ENCODE peak calls at places on chromosomes 2 and 18, in eight cellular contexts. One of them, this sample, is unnamed.

GRCh38 chr18:68928762-68929675 is 131.1 kb downstream of the CCDC102B start:
- DNase-seq in body of pancreas: no peak
- DNase-seq in stomach: no peak
- DNase-seq in lower leg skin: no peak
- DNase-seq in breast epithelium: no peak
- DNase-seq in HCT116: no peak
- DNase-seq in IMR-90: no peak
- DNase-seq in A549: no peak
- DNase-seq in this sample: no peak

GRCh38 chr2:168596881-168597280 is 140.8 kb downstream of the CERS6 start:
- DNase-seq in IMR-90: peak
- DNase-seq in HCT116: peak
- DNase-seq in breast epithelium: no peak
- DNase-seq in body of pancreas: no peak
- DNase-seq in lower leg skin: no peak
- DNase-seq in A549: no peak
- DNase-seq in stomach: no peak
- DNase-seq in this sample: no peak

GRCh38 chr2:205772983-205773382 is 90.7 kb downstream of the NRP2 start:
- DNase-seq in HCT116: no peak
- DNase-seq in breast epithelium: no peak
- DNase-seq in A549: no peak
- DNase-seq in IMR-90: no peak
- DNase-seq in stomach: peak
- DNase-seq in lower leg skin: no peak
- DNase-seq in body of pancreas: no peak
- DNase-seq in this sample: no peak

GRCh38 chr2:239190921-239191885 is 209.6 kb downstream of the HDAC4 start:
- DNase-seq in HCT116: no peak
- DNase-seq in body of pancreas: no peak
- DNase-seq in breast epithelium: no peak
- DNase-seq in IMR-90: no peak
- DNase-seq in stomach: peak
- DNase-seq in lower leg skin: no peak
- DNase-seq in A549: no peak
- DNase-seq in this sample: no peak

GRCh38 chr2:128535928-128536327 is 217.3 kb upstream of the HS6ST1 start:
- DNase-seq in breast epithelium: no peak
- DNase-seq in A549: no peak
- DNase-seq in IMR-90: peak
- DNase-seq in lower leg skin: no peak
- DNase-seq in stomach: no peak
- DNase-seq in HCT116: peak
- DNase-seq in body of pancreas: no peak
- DNase-seq in this sample: no peak

GRCh38 chr18:79343567-79344207 is 52.0 kb upstream of the NFATC1 start:
- DNase-seq in IMR-90: no peak
- DNase-seq in stomach: peak
- DNase-seq in lower leg skin: no peak
- DNase-seq in body of pancreas: no peak
- DNase-seq in breast epithelium: no peak
- DNase-seq in A549: peak
- DNase-seq in HCT116: no peak
- DNase-seq in this sample: no peak

GRCh38 chr2:2573205-2573604 is 242.1 kb upstream of the MYT1L start:
- DNase-seq in A549: no peak
- DNase-seq in lower leg skin: no peak
- DNase-seq in breast epithelium: no peak
- DNase-seq in body of pancreas: no peak
- DNase-seq in HCT116: no peak
- DNase-seq in stomach: no peak
- DNase-seq in IMR-90: no peak
- DNase-seq in this sample: no peak

GRCh38 chr2:12005886-12006681 is 259.7 kb downstream of the LPIN1 start:
- DNase-seq in body of pancreas: peak
- DNase-seq in lower leg skin: peak
- DNase-seq in stomach: peak
- DNase-seq in A549: no peak
- DNase-seq in IMR-90: no peak
- DNase-seq in breast epithelium: peak
- DNase-seq in HCT116: no peak
- DNase-seq in this sample: peak

GRCh38 chr2:188869560-188869959 is 104.6 kb upstream of the COL3A1 start:
- DNase-seq in IMR-90: peak
- DNase-seq in stomach: no peak
- DNase-seq in HCT116: no peak
- DNase-seq in A549: no peak
- DNase-seq in body of pancreas: no peak
- DNase-seq in lower leg skin: no peak
- DNase-seq in breast epithelium: no peak
- DNase-seq in this sample: no peak

GRCh38 chr2:98026927-98027522 is 31.3 kb upstream of the TMEM131 start:
- DNase-seq in IMR-90: no peak
- DNase-seq in stomach: no peak
- DNase-seq in breast epithelium: no peak
- DNase-seq in body of pancreas: peak
- DNase-seq in A549: no peak
- DNase-seq in lower leg skin: no peak
- DNase-seq in HCT116: no peak
- DNase-seq in this sample: peak

GRCh38 chr2:85703329-85703728 is 9.2 kb downstream of the GNLY start:
- DNase-seq in body of pancreas: no peak
- DNase-seq in A549: no peak
- DNase-seq in stomach: no peak
- DNase-seq in IMR-90: no peak
- DNase-seq in lower leg skin: no peak
- DNase-seq in HCT116: no peak
- DNase-seq in breast epithelium: no peak
- DNase-seq in this sample: no peak

GRCh38 chr2:211408485-211408884 is 852.1 kb downstream of the CPS1 start:
- DNase-seq in lower leg skin: no peak
- DNase-seq in HCT116: no peak
- DNase-seq in A549: peak
- DNase-seq in stomach: no peak
- DNase-seq in body of pancreas: peak
- DNase-seq in IMR-90: no peak
- DNase-seq in breast epithelium: no peak
- DNase-seq in this sample: no peak

GRCh38 chr2:47501374-47502200 is 98.6 kb downstream of the MSH2 start:
- DNase-seq in breast epithelium: no peak
- DNase-seq in HCT116: no peak
- DNase-seq in IMR-90: peak
- DNase-seq in lower leg skin: no peak
- DNase-seq in A549: no peak
- DNase-seq in stomach: no peak
- DNase-seq in body of pancreas: no peak
- DNase-seq in this sample: no peak

GRCh38 chr2:669323-669722 is 7.9 kb downstream of the TMEM18 start:
- DNase-seq in A549: no peak
- DNase-seq in body of pancreas: no peak
- DNase-seq in lower leg skin: no peak
- DNase-seq in breast epithelium: no peak
- DNase-seq in IMR-90: peak
- DNase-seq in HCT116: no peak
- DNase-seq in stomach: no peak
- DNase-seq in this sample: no peak

GRCh38 chr2:54212456-54212855 is 43.6 kb downstream of the TSPYL6 start:
- DNase-seq in breast epithelium: no peak
- DNase-seq in lower leg skin: no peak
- DNase-seq in body of pancreas: peak
- DNase-seq in HCT116: no peak
- DNase-seq in stomach: no peak
- DNase-seq in IMR-90: peak
- DNase-seq in A549: no peak
- DNase-seq in this sample: no peak

GRCh38 chr18:70028734-70029133 is 81.1 kb upstream of the CD226 start:
- DNase-seq in body of pancreas: no peak
- DNase-seq in HCT116: no peak
- DNase-seq in A549: no peak
- DNase-seq in stomach: no peak
- DNase-seq in IMR-90: no peak
- DNase-seq in lower leg skin: no peak
- DNase-seq in breast epithelium: no peak
- DNase-seq in this sample: peak

GRCh38 chr2:54556659-54557121 is 100.6 kb downstream of the SPTBN1 start:
- DNase-seq in A549: no peak
- DNase-seq in breast epithelium: no peak
- DNase-seq in lower leg skin: no peak
- DNase-seq in body of pancreas: peak
- DNase-seq in HCT116: no peak
- DNase-seq in IMR-90: peak
- DNase-seq in stomach: no peak
- DNase-seq in this sample: no peak

GRCh38 chr18:3665780-3666525 is 216.0 kb downstream of the TGIF1 start:
- DNase-seq in A549: peak
- DNase-seq in IMR-90: peak
- DNase-seq in HCT116: peak
- DNase-seq in breast epithelium: peak
- DNase-seq in stomach: peak
- DNase-seq in body of pancreas: peak
- DNase-seq in lower leg skin: peak
- DNase-seq in this sample: peak
- TF ChIP-seq POLR2A in A549: no peak
- TF ChIP-seq POLR2A in IMR-90: no peak
- TF ChIP-seq POLR2A in HCT116: no peak
- TF ChIP-seq POLR2A in breast epithelium: no peak
- TF ChIP-seq POLR2A in stomach: no peak
- TF ChIP-seq POLR2A in body of pancreas: no peak
- TF ChIP-seq POLR2A in lower leg skin: no peak
- TF ChIP-seq POLR2A in this sample: no peak

DNA sequence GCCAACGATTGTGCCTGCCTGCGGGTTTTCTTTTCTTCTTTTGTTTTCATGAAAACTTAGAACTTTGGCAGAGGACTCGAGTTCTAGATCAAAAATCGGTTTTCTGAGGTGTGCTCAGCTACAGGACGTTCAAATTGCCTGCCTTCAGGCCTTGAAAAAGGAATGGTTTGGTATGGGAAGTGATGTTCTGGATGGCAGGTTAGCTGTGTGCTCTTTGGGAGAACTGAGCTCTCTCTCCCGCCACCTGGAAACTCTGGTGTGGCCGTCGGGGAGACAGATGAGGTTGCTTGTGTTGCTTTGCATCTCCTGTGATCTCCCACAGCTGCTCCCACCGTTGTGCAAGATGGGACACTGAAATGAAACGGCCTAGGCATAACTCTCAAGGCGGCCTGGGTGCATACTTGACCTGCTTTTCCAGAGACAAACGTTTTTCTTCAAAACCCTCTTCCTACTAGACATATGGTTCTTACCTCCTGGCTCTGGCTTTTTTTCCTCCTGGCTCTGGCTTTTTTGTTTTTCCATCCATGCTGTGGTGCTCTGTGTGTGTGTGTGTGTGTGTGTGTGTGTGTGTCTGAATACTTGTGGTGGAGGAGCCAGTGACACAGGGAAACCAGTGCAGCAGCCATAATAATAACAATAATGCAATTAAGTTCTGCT is 2.0 kb downstream of the FMNL2 start:
- DNase-seq in A549: peak
- DNase-seq in IMR-90: peak
- DNase-seq in breast epithelium: no peak
- DNase-seq in body of pancreas: peak
- DNase-seq in stomach: peak
- DNase-seq in HCT116: no peak
- DNase-seq in lower leg skin: no peak
- DNase-seq in this sample: no peak
- H3K4me3 ChIP-seq in A549: peak
- H3K4me3 ChIP-seq in IMR-90: peak
- H3K4me3 ChIP-seq in breast epithelium: peak
- H3K4me3 ChIP-seq in body of pancreas: no peak
- H3K4me3 ChIP-seq in stomach: peak
- H3K4me3 ChIP-seq in HCT116: peak
- H3K4me3 ChIP-seq in lower leg skin: peak
- H3K4me3 ChIP-seq in this sample: peak

DNA sequence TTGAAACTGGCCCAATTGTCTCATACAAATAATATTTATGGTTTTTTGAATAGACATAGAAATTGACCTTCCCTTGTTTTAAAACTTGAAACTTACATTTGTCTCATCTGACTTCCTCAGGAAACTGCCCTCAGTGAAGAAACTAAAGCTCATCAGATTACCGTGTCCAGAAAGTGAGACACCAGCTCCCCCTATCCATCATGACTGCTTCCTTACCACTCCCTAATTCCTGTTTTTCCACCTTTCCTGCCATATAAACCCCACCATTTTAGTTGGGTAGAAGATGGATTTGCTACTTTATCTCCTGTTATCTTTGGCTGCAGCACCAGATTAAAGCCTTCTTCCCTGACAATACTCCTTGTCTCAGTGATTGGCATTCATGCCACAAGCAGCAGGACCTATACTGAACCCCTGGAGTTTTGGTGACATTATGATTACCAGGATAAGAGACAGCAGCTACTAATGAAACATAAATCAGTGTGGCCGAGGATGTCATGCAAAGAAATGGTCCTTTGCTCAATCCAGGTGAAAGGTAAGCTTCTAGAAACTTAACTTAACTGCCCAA is 1627.6 kb upstream of the ZEB2 start:
- DNase-seq in lower leg skin: no peak
- DNase-seq in body of pancreas: no peak
- DNase-seq in breast epithelium: no peak
- DNase-seq in IMR-90: no peak
- DNase-seq in HCT116: no peak
- DNase-seq in A549: peak
- DNase-seq in stomach: no peak
- DNase-seq in this sample: no peak
- TF ChIP-seq POLR2A in lower leg skin: no peak
- TF ChIP-seq POLR2A in body of pancreas: no peak
- TF ChIP-seq POLR2A in breast epithelium: no peak
- TF ChIP-seq POLR2A in IMR-90: no peak
- TF ChIP-seq POLR2A in HCT116: no peak
- TF ChIP-seq POLR2A in A549: no peak
- TF ChIP-seq POLR2A in stomach: no peak
- TF ChIP-seq POLR2A in this sample: no peak

DNA sequence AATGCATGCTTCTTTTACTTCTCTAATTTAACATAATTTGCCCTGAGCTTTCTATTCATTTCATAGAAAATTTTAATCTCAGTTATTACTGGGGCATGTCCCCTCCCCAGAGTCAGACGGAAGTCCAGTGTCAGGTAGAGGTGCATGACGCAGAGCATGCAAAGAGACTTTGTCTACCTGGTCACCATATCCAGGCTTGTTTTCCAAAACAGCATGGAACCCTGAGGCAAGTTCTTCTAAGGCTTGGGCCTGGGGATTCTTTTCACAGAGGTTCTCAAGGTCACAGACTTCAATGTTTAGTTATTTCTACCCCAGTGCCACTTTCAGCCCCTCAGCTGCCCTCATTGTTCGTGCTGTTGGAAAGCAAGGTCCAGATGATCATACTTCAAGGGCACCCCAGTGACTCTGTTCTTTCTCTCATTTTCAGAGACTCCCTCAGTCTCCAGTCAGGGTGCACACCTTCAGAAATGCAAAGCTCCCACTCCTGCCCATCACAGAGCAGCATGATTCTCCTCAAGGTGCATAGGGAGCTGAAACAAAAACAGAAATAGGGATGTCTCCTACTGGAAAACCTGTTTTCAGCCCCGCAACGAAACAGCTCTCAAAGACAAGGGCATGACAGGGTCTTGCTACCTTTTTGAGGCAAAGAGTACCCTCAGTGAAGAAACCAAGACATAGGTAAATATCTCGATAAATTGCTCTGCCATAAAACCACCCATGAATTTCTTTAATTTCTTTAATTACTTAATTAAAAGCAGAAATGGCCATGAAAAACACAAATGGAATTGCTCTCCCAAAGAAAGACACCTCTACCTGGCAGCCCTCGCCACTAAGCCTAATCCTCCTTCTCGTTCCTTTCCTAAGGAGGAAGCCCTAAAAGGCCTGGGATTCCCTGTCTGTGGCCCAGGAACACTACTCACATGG is 9.5 kb upstream of the EVA1A start:
- DNase-seq in A549: no peak
- DNase-seq in body of pancreas: no peak
- DNase-seq in IMR-90: no peak
- DNase-seq in lower leg skin: no peak
- DNase-seq in HCT116: no peak
- DNase-seq in breast epithelium: no peak
- DNase-seq in stomach: no peak
- DNase-seq in this sample: no peak
- H3K4me3 ChIP-seq in A549: no peak
- H3K4me3 ChIP-seq in body of pancreas: no peak
- H3K4me3 ChIP-seq in IMR-90: no peak
- H3K4me3 ChIP-seq in lower leg skin: no peak
- H3K4me3 ChIP-seq in HCT116: no peak
- H3K4me3 ChIP-seq in breast epithelium: no peak
- H3K4me3 ChIP-seq in stomach: no peak
- H3K4me3 ChIP-seq in this sample: no peak

This sample was measured in GM12878.